ENCODE peak calls at places on chromosomes 7 and 10, in eight cellular contexts. One of them, this sample, is unnamed.

GRCh38 chr7:30433082-30433481 is 45.5 kb downstream of the NOD1 start:
- DNase-seq in GM03348: peak
- DNase-seq in mucosa of gallbladder: peak
- DNase-seq in midbrain: peak
- DNase-seq in progenitor cell of endocrine pancreas: no peak
- DNase-seq in activated CD4-positive, alpha-beta T cell treated with anti-CD3 and anti-CD28 coated beads, Interleukin-2, amount 50 U/mL, for 48 hours: no peak
- DNase-seq in cardiac muscle cell: no peak
- DNase-seq in kidney glomerular epithelial cell: no peak
- DNase-seq in this sample: peak

GRCh38 chr7:105224884-105225651 is 163.7 kb downstream of the SRPK2 start:
- DNase-seq in GM03348: peak
- DNase-seq in mucosa of gallbladder: peak
- DNase-seq in midbrain: no peak
- DNase-seq in progenitor cell of endocrine pancreas: no peak
- DNase-seq in activated CD4-positive, alpha-beta T cell treated with anti-CD3 and anti-CD28 coated beads, Interleukin-2, amount 50 U/mL, for 48 hours: no peak
- DNase-seq in cardiac muscle cell: no peak
- DNase-seq in kidney glomerular epithelial cell: peak
- DNase-seq in this sample: peak

GRCh38 chr7:45143616-45144015 is 14.0 kb upstream of the RAMP3 start:
- DNase-seq in GM03348: no peak
- DNase-seq in mucosa of gallbladder: no peak
- DNase-seq in midbrain: no peak
- DNase-seq in progenitor cell of endocrine pancreas: no peak
- DNase-seq in activated CD4-positive, alpha-beta T cell treated with anti-CD3 and anti-CD28 coated beads, Interleukin-2, amount 50 U/mL, for 48 hours: no peak
- DNase-seq in cardiac muscle cell: no peak
- DNase-seq in kidney glomerular epithelial cell: no peak
- DNase-seq in this sample: no peak

GRCh38 chr10:101536800-101537199 is 51.3 kb downstream of the POLL start:
- DNase-seq in GM03348: peak
- DNase-seq in mucosa of gallbladder: no peak
- DNase-seq in midbrain: no peak
- DNase-seq in progenitor cell of endocrine pancreas: no peak
- DNase-seq in activated CD4-positive, alpha-beta T cell treated with anti-CD3 and anti-CD28 coated beads, Interleukin-2, amount 50 U/mL, for 48 hours: no peak
- DNase-seq in cardiac muscle cell: peak
- DNase-seq in kidney glomerular epithelial cell: no peak
- DNase-seq in this sample: no peak

GRCh38 chr7:45579386-45579785 is 5.2 kb downstream of the ADCY1 start:
- DNase-seq in GM03348: no peak
- DNase-seq in mucosa of gallbladder: no peak
- DNase-seq in midbrain: no peak
- DNase-seq in progenitor cell of endocrine pancreas: no peak
- DNase-seq in activated CD4-positive, alpha-beta T cell treated with anti-CD3 and anti-CD28 coated beads, Interleukin-2, amount 50 U/mL, for 48 hours: no peak
- DNase-seq in cardiac muscle cell: no peak
- DNase-seq in kidney glomerular epithelial cell: no peak
- DNase-seq in this sample: no peak

GRCh38 chr7:84786073-84786472 is 400.8 kb downstream of the SEMA3D start:
- DNase-seq in GM03348: no peak
- DNase-seq in mucosa of gallbladder: no peak
- DNase-seq in midbrain: no peak
- DNase-seq in progenitor cell of endocrine pancreas: no peak
- DNase-seq in activated CD4-positive, alpha-beta T cell treated with anti-CD3 and anti-CD28 coated beads, Interleukin-2, amount 50 U/mL, for 48 hours: no peak
- DNase-seq in cardiac muscle cell: no peak
- DNase-seq in kidney glomerular epithelial cell: no peak
- DNase-seq in this sample: no peak

GRCh38 chr7:98701372-98701771 is 84.3 kb downstream of the NPTX2 start:
- DNase-seq in GM03348: no peak
- DNase-seq in mucosa of gallbladder: no peak
- DNase-seq in midbrain: no peak
- DNase-seq in progenitor cell of endocrine pancreas: no peak
- DNase-seq in activated CD4-positive, alpha-beta T cell treated with anti-CD3 and anti-CD28 coated beads, Interleukin-2, amount 50 U/mL, for 48 hours: no peak
- DNase-seq in cardiac muscle cell: no peak
- DNase-seq in kidney glomerular epithelial cell: no peak
- DNase-seq in this sample: no peak

GRCh38 chr7:8260871-8261707 is 878 bp downstream of the ICA1 start:
- DNase-seq in GM03348: peak
- DNase-seq in mucosa of gallbladder: peak
- DNase-seq in midbrain: no peak
- DNase-seq in progenitor cell of endocrine pancreas: peak
- DNase-seq in activated CD4-positive, alpha-beta T cell treated with anti-CD3 and anti-CD28 coated beads, Interleukin-2, amount 50 U/mL, for 48 hours: peak
- DNase-seq in cardiac muscle cell: peak
- DNase-seq in kidney glomerular epithelial cell: peak
- DNase-seq in this sample: peak

GRCh38 chr10:119667562-119668328 is 16.6 kb downstream of the BAG3 start:
- DNase-seq in GM03348: peak
- DNase-seq in mucosa of gallbladder: peak
- DNase-seq in midbrain: no peak
- DNase-seq in progenitor cell of endocrine pancreas: no peak
- DNase-seq in activated CD4-positive, alpha-beta T cell treated with anti-CD3 and anti-CD28 coated beads, Interleukin-2, amount 50 U/mL, for 48 hours: no peak
- DNase-seq in cardiac muscle cell: peak
- DNase-seq in kidney glomerular epithelial cell: peak
- DNase-seq in this sample: no peak

This sample was measured in Ammon's horn.